ENCODE peak calls at places on chromosomes 1 and 21, in ten cellular contexts. I, D, K, F, Z, E, W, U, S and L are unnamed samples.

GRCh38 chr1:68085752-68086151 is 35.3 kb upstream of the DIRAS3 start:
- DNase-seq in I (no peak), D (no peak), K (no peak), F (no peak), Z (no peak), E (no peak), W (no peak), U (no peak), S (no peak), L (no peak)

GRCh38 chr1:203408485-203409229 is 57.7 kb upstream of the FMOD start:
- DNase-seq in I (no peak), D (peak), K (peak), F (peak), Z (peak), E (no peak), W (no peak), U (peak), S (no peak), L (peak)

GRCh38 chr1:78833491-78833890 is 173.0 kb downstream of the ADGRL4 start:
- DNase-seq in I (no peak), D (peak), K (peak), F (no peak), Z (no peak), E (no peak), W (no peak), U (no peak), S (no peak), L (no peak)

GRCh38 chr1:20983297-20983889 is 193.3 kb downstream of the EIF4G3 start:
- DNase-seq in I (no peak), D (no peak), K (no peak), F (no peak), Z (no peak), E (no peak), W (no peak), U (no peak), S (no peak), L (no peak)

GRCh38 chr1:221742555-221743415 is 896 bp upstream of the DUSP10 start:
- DNase-seq in I (peak), D (no peak), K (peak), F (peak), Z (peak), E (peak), W (peak), U (peak), S (peak), L (peak)

GRCh38 chr1:19685994-19686393 is 21.3 kb downstream of the HTR6 start:
- DNase-seq in I (no peak), D (no peak), K (no peak), F (no peak), Z (no peak), E (no peak), W (no peak), U (no peak), S (no peak), L (no peak)

GRCh38 chr1:112064344-112064743 is 74.9 kb upstream of the KCND3 start:
- DNase-seq in I (no peak), D (no peak), K (no peak), F (no peak), Z (no peak), E (no peak), W (no peak), U (no peak), S (no peak), L (no peak)

GRCh38 chr1:15432327-15432726 is 5.9 kb upstream of the CTRC start:
- DNase-seq in I (no peak), D (no peak), K (no peak), F (no peak), Z (no peak), E (no peak), W (no peak), U (no peak), S (no peak), L (peak)

GRCh38 chr1:77406661-77407060 is 124.8 kb downstream of the AK5 start:
- DNase-seq in I (no peak), D (peak), K (no peak), F (no peak), Z (no peak), E (no peak), W (no peak), U (no peak), S (no peak), L (no peak)

GRCh38 chr1:156499703-156500577 is 635 bp downstream of the MEF2D start:
- DNase-seq in I (peak), D (peak), K (peak), F (peak), Z (peak), E (peak), W (peak), U (no peak), S (no peak), L (peak)

GRCh38 chr1:24112381-24113169 is 640 bp upstream of the MYOM3 start:
- DNase-seq in I (peak), D (peak), K (peak), F (peak), Z (peak), E (peak), W (peak), U (peak), S (no peak), L (peak)

GRCh38 chr1:3504151-3504822 is 49.8 kb downstream of the ARHGEF16 start:
- DNase-seq in I (no peak), D (peak), K (peak), F (peak), Z (peak), E (no peak), W (no peak), U (peak), S (no peak), L (no peak)

GRCh38 chr1:189751311-189751710 is 726.4 kb downstream of the BRINP3 start:
- DNase-seq in I (no peak), D (no peak), K (no peak), F (no peak), Z (no peak), E (no peak), W (no peak), U (no peak), S (no peak), L (no peak)

GRCh38 chr1:157399343-157399983 is 152.9 kb downstream of the FCRL5 start:
- DNase-seq in I (no peak), D (no peak), K (no peak), F (no peak), Z (no peak), E (no peak), W (no peak), U (no peak), S (no peak), L (no peak)

GRCh38 chr1:155127105-155127671 is 488 bp upstream of the EFNA1 start:
- DNase-seq in I (no peak), D (peak), K (peak), F (peak), Z (peak), E (peak), W (peak), U (peak), S (peak), L (peak)

GRCh38 chr1:6198646-6199297 is 623 bp downstream of the RPL22 start:
- DNase-seq in I (no peak), D (no peak), K (no peak), F (no peak), Z (no peak), E (no peak), W (peak), U (no peak), S (no peak), L (no peak)

GRCh38 chr21:45534591-45535331 is 7.5 kb downstream of the SLC19A1 start:
- DNase-seq in I (peak), D (no peak), K (no peak), F (peak), Z (peak), E (no peak), W (no peak), U (no peak), S (no peak), L (peak)

GRCh38 chr1:226128487-226129075 is 58.0 kb downstream of the ACBD3 start:
- DNase-seq in I (no peak), D (no peak), K (peak), F (no peak), Z (no peak), E (no peak), W (no peak), U (no peak), S (no peak), L (peak)

GRCh38 chr1:185200889-185201288 is 43.9 kb downstream of the SWT1 start:
- DNase-seq in I (no peak), D (no peak), K (no peak), F (no peak), Z (no peak), E (no peak), W (no peak), U (no peak), S (no peak), L (no peak)

GRCh38 chr21:30326390-30326789 is 6.3 kb upstream of the KRTAP26-1 start:
- DNase-seq in I (no peak), D (no peak), K (no peak), F (no peak), Z (no peak), E (no peak), W (no peak), U (no peak), S (no peak), L (no peak)

GRCh38 chr1:226308166-226308722 is 720 bp downstream of the LIN9 start:
- DNase-seq in I (peak), D (peak), K (no peak), F (no peak), Z (no peak), E (peak), W (peak), U (no peak), S (no peak), L (no peak)

GRCh38 chr1:43199093-43199726 is 27.1 kb downstream of the CFAP57 start:
- DNase-seq in I (no peak), D (no peak), K (no peak), F (no peak), Z (no peak), E (no peak), W (peak), U (no peak), S (no peak), L (no peak)

GRCh38 chr1:15153842-15154479 is 414 bp downstream of the TMEM51 start:
- DNase-seq in I (no peak), D (peak), K (peak), F (peak), Z (peak), E (peak), W (peak), U (peak), S (no peak), L (peak)

GRCh38 chr1:25729774-25730173 is 70.2 kb upstream of the SELENON start:
- DNase-seq in I (no peak), D (no peak), K (no peak), F (no peak), Z (no peak), E (no peak), W (no peak), U (no peak), S (no peak), L (no peak)

GRCh38 chr1:22799971-22800370 is 89.3 kb downstream of the EPHB2 start:
- DNase-seq in I (no peak), D (no peak), K (no peak), F (peak), Z (peak), E (no peak), W (no peak), U (no peak), S (no peak), L (no peak)

GRCh38 chr1:96464991-96465875 is 256.4 kb upstream of the PTBP2 start:
- DNase-seq in I (no peak), D (no peak), K (no peak), F (no peak), Z (no peak), E (no peak), W (no peak), U (no peak), S (no peak), L (no peak)

GRCh38 chr21:43762303-43763128 is 13.6 kb downstream of the CSTB start:
- DNase-seq in I (no peak), D (no peak), K (no peak), F (no peak), Z (no peak), E (no peak), W (no peak), U (no peak), S (no peak), L (no peak)

GRCh38 chr1:83773059-83773458 is 225.9 kb downstream of the TTLL7 start:
- DNase-seq in I (no peak), D (no peak), K (no peak), F (no peak), Z (no peak), E (no peak), W (no peak), U (no peak), S (no peak), L (no peak)

GRCh38 chr1:55420866-55421265 is 205.7 kb upstream of the USP24 start:
- DNase-seq in I (no peak), D (no peak), K (no peak), F (no peak), Z (no peak), E (no peak), W (no peak), U (no peak), S (peak), L (no peak)

GRCh38 chr1:94083653-94084052 is 37.3 kb downstream of the ABCA4 start:
- DNase-seq in I (no peak), D (no peak), K (no peak), F (no peak), Z (no peak), E (no peak), W (no peak), U (no peak), S (no peak), L (no peak)

GRCh38 chr1:12097321-12097720 is 34.2 kb downstream of the TNFRSF8 start:
- DNase-seq in I (no peak), D (no peak), K (no peak), F (no peak), Z (no peak), E (no peak), W (no peak), U (no peak), S (no peak), L (no peak)